ENCODE peak calls at places on chromosome 15, in ten cellular contexts. L is transverse colon, K is breast epithelium, H is GM12878, S is endothelial cell of umbilical vein, V is stomach, G is prostate gland, Y is suprapubic skin, F is HCT116, A is esophagus muscularis mucosa. T is an unnamed sample.
A peak's percentile ranks its signal among the peaks of the same experiment; 100 is the strongest.

GRCh38 chr15:27977656-27978055 is 121.5 kb downstream of the OCA2 start:
- DNase-seq in F (no peak), A (no peak), L (no peak), Y (no peak), K (no peak), G (no peak), H (no peak), V (no peak), S (no peak), T (no peak)

GRCh38 chr15:83565553-83566159 is 88.3 kb upstream of the ADAMTSL3 start:
- DNase-seq in S (peak; percentile 21), L (no peak), F (peak; percentile 37), H (no peak), K (no peak), V (no peak), A (no peak), Y (no peak), G (no peak), T (no peak)

GRCh38 chr15:67030036-67030762 is 35.2 kb upstream of the SMAD3 start:
- DNase-seq in A (no peak), L (no peak), H (no peak), S (no peak), G (no peak), K (no peak), V (no peak), Y (no peak), F (no peak), T (no peak)

GRCh38 chr15:70362350-70362749 is 264.6 kb upstream of the TLE3 start:
- DNase-seq in V (no peak), G (no peak), S (no peak), A (no peak), K (peak; percentile 0), H (no peak), L (no peak), Y (no peak), F (no peak), T (peak; percentile 11)

GRCh38 chr15:39192979-39193559 is 387.8 kb upstream of the THBS1 start:
- DNase-seq in F (no peak), K (no peak), V (no peak), L (no peak), Y (no peak), A (no peak), S (no peak), H (no peak), G (no peak), T (no peak)

GRCh38 chr15:101429646-101430045 is 59.9 kb downstream of the PCSK6 start:
- DNase-seq in S (no peak), H (no peak), K (no peak), Y (no peak), V (peak; percentile 23), A (no peak), F (no peak), G (no peak), L (no peak), T (no peak)

GRCh38 chr15:98799461-98799971 is 151.2 kb downstream of the IGF1R start:
- DNase-seq in G (no peak), K (no peak), V (no peak), S (peak; percentile 21), Y (no peak), H (no peak), F (no peak), L (no peak), A (no peak), T (no peak)

GRCh38 chr15:48996276-48996675 is 32.6 kb upstream of the SHC4 start:
- DNase-seq in S (no peak), G (no peak), Y (no peak), A (no peak), V (no peak), L (no peak), F (no peak), H (no peak), K (no peak), T (no peak)

GRCh38 chr15:59609730-59610712 is 1.6 kb upstream of the GCNT3 start:
- DNase-seq in V (no peak), L (peak; percentile 47), G (no peak), F (no peak), S (no peak), H (no peak), Y (no peak), K (no peak), A (no peak), T (no peak)

GRCh38 chr15:57751177-57751800 is 44.8 kb downstream of the POLR2M start:
- DNase-seq in L (no peak), G (no peak), F (no peak), V (no peak), Y (no peak), S (peak; percentile 72), K (no peak), H (no peak), A (no peak), T (no peak)

GRCh38 chr15:65033659-65034269 is 4.3 kb upstream of the MTFMT start:
- DNase-seq in G (no peak), V (no peak), K (no peak), S (peak; percentile 38), L (peak; percentile 31), A (no peak), H (no peak), Y (no peak), F (peak; percentile 31), T (no peak)

GRCh38 chr15:47870300-47870955 is 153.1 kb downstream of the SEMA6D start:
- DNase-seq in V (no peak), A (no peak), F (no peak), L (no peak), H (no peak), K (no peak), Y (no peak), S (no peak), G (no peak), T (no peak)

GRCh38 chr15:31554261-31554660 is 227.6 kb downstream of the KLF13 start:
- DNase-seq in V (no peak), F (no peak), H (no peak), G (no peak), Y (no peak), L (no peak), K (no peak), S (peak; percentile 80), A (peak; percentile 92), T (no peak)

GRCh38 chr15:92112180-92112579 is 258.7 kb downstream of the SLCO3A1 start:
- DNase-seq in S (no peak), A (no peak), H (no peak), G (no peak), L (no peak), K (no peak), V (no peak), F (no peak), Y (no peak), T (no peak)

GRCh38 chr15:49082960-49083359 is 36.7 kb upstream of the SECISBP2L start:
- DNase-seq in K (no peak), H (no peak), Y (no peak), L (no peak), S (no peak), V (no peak), G (no peak), F (no peak), A (no peak), T (no peak)

GRCh38 chr15:62647195-62647865 is 395.2 kb upstream of the TPM1 start:
- DNase-seq in H (no peak), K (peak; percentile 50), F (peak; percentile 92), L (peak; percentile 70), G (no peak), Y (no peak), A (peak; percentile 78), V (peak; percentile 55), S (no peak), T (no peak)

GRCh38 chr15:85470549-85471271 is 90.3 kb downstream of the AKAP13 start:
- DNase-seq in H (no peak), A (no peak), S (no peak), L (no peak), G (no peak), V (no peak), K (no peak), Y (no peak), F (no peak), T (no peak)
- H3K27ac ChIP-seq in H (no peak overlapping the region), A (peak overlapping the region; percentile 6), S (no peak overlapping the region), L (peak overlapping the region; percentile 9), G (no peak overlapping the region), V (peak overlapping the region; percentile 40), K (no peak overlapping the region), Y (no peak overlapping the region), F (no peak overlapping the region), T (no peak overlapping the region)

DNA sequence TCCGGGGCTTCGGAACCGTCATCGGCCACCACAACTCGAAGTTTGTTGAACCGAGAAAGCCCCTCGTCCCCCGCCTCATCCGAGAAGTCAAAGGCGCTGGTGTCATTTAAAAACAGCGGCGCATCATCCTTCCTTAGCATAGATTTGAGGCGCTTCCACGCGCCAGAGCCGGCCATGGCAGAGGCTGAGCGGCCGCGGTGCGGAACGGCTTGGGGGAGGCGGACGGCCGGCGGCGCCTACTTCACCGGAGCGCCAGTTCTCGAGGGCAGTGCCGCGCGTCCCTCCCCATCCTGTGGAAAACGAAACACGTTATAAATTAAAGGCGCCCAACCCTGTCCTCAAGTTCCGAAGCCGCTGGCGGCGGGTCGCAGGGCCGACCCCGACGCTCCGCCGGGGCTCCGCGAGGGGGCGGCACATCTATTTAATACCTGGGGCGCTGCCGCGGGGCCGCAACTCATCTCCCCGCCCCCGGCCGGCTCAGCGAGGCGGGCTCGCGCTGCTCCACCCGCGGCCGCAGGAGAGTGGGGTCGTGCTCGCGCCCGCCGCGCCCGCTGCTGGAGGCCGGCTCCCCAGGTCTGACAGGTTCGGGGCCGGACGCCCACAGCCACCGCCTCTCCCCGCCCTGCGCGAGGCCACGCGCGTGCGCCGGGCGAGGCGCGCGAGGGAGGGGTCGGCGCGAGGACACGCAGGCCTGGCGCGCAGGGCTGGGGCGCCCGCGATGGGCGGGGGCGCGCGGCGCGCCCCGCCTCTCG is at the start of gene SLC30A4:
- DNase-seq in H (no peak), K (peak; percentile 58), G (peak; percentile 82), L (peak; percentile 83), A (no peak), S (peak; percentile 68), V (peak; percentile 67), Y (peak; percentile 83), F (no peak), T (peak; percentile 93)
- TF ChIP-seq POLR2A in H (peak; percentile 41), K (no peak), G (peak; percentile 39), L (no peak), A (no peak), S (no peak), V (no peak), Y (no peak), F (no peak), T (no peak)

DNA sequence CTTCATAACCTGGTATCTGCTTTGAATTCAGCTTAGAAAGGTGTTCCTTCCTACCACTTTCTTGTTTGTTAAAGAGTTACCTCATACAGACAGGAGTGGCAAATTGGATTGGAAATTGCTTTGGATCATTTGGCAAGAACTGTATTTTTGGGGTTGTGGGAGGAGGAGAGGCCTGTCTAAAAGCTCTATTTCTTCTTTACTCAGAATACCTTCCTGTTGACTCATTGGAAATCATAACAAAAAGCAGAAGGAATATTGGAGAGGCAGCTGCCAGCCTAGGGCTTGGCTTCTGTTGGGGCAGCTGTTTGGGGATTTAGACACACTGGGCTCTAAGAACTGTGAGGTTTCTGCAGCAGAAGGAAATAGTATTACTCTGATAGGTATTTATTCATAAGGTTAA is 14.2 kb downstream of the IQGAP1 start:
- DNase-seq in H (no peak), L (no peak), F (peak; percentile 54), Y (peak; percentile 76), K (peak; percentile 69), A (no peak), V (no peak), G (no peak), S (peak; percentile 94), T (no peak)
- TF ChIP-seq POLR2AphosphoS5 in H (no peak), L (peak; percentile 46), F (peak; percentile 31), Y (peak; percentile 66), K (no peak), A (peak; percentile 17), V (peak; percentile 16), G (peak; percentile 57), S (peak; percentile 53), T (no peak)

GRCh38 chr15:32856753-32857152 is 138.9 kb downstream of the GREM1 start:
- DNase-seq in H (no peak), Y (no peak), V (no peak), L (no peak), K (no peak), S (no peak), G (no peak), F (no peak), A (no peak), T (no peak)
- H3K27ac ChIP-seq in H (no peak overlapping the region), Y (no peak overlapping the region), V (peak overlapping the region; percentile 33), L (no peak overlapping the region), K (no peak overlapping the region), S (peak overlapping the region; percentile 85), G (no peak overlapping the region), F (no peak overlapping the region), A (no peak overlapping the region), T (no peak overlapping the region)